ENCODE peak calls at places on chromosomes 11 and 22, in five cellular contexts. D is progenitor cell of endocrine pancreas; B is Daoy; W is foreskin fibroblast; C is stimulated activated CD4-positive, alpha-beta T cell treated with anti-CD3 and anti-CD28 coated beads, TNF-alpha, amount 100 ng/mL, for 48 hours. L is an unnamed sample.

GRCh38 chr22:29351891-29352290 is 36.4 kb upstream of the RASL10A start:
- DNase-seq in W (no peak), D (no peak), B (no peak), C (no peak), L (peak)

GRCh38 chr22:30325065-30325720 is 1.5 kb downstream of the TBC1D10A start:
- DNase-seq in B (peak), D (no peak), C (no peak), W (peak), L (no peak)

GRCh38 chr11:94661444-94661843 is 94.3 kb downstream of the PIWIL4 start:
- DNase-seq in W (no peak), C (no peak), B (no peak), D (no peak), L (no peak)

GRCh38 chr22:26777402-26777801 is 120.0 kb downstream of the MIAT start:
- DNase-seq in B (no peak), D (no peak), W (no peak), C (no peak), L (no peak)

GRCh38 chr11:71206186-71206585 is 46.2 kb downstream of the SHANK2 start:
- DNase-seq in W (peak), D (no peak), C (no peak), B (no peak), L (peak)

GRCh38 chr22:28019881-28020861 is 101.1 kb upstream of the PITPNB start:
- DNase-seq in D (peak), W (peak), B (peak), C (peak), L (peak)

GRCh38 chr22:42769574-42770447 is 49.1 kb upstream of the A4GALT start:
- DNase-seq in D (no peak), B (peak), W (peak), C (no peak), L (peak)

GRCh38 chr11:19579957-19580356 is 132.7 kb upstream of the NAV2 start:
- DNase-seq in D (no peak), C (no peak), W (no peak), B (no peak), L (no peak)

GRCh38 chr11:46264030-46264429 is 13.4 kb upstream of the CREB3L1 start:
- DNase-seq in D (no peak), C (no peak), B (no peak), W (no peak), L (peak)

GRCh38 chr11:41113160-41113559 is 346.3 kb downstream of the LRRC4C start:
- DNase-seq in W (no peak), B (no peak), D (no peak), C (no peak), L (no peak)

GRCh38 chr11:70210516-70210915 is 7.4 kb downstream of the FADD start:
- DNase-seq in D (no peak), B (no peak), W (no peak), C (no peak), L (peak)

GRCh38 chr11:74749127-74749964 is 697 bp downstream of the RNF169 start:
- DNase-seq in C (no peak), W (peak), B (peak), D (peak), L (peak)

GRCh38 chr11:65821107-65821506 is 12.7 kb upstream of the SNX32 start:
- DNase-seq in D (no peak), C (no peak), B (no peak), W (no peak), L (no peak)

GRCh38 chr11:82216927-82217570 is 516.6 kb downstream of the FAM181B start:
- DNase-seq in C (no peak), B (no peak), D (no peak), W (no peak), L (no peak)

GRCh38 chr22:37549704-37550059 is 10.6 kb upstream of the CDC42EP1 start:
- DNase-seq in D (no peak), C (no peak), B (no peak), W (peak), L (no peak)

GRCh38 chr22:37015587-37015878 is 3.7 kb downstream of the TST start:
- DNase-seq in W (no peak), B (no peak), D (no peak), C (no peak), L (no peak)

GRCh38 chr11:116282481-116282880 is 490.3 kb downstream of the BUD13 start:
- DNase-seq in B (no peak), C (no peak), W (no peak), D (no peak), L (no peak)

GRCh38 chr22:48093981-48094380 is 1331.5 kb downstream of the TBC1D22A start:
- DNase-seq in W (no peak), D (no peak), B (no peak), C (no peak), L (no peak)

GRCh38 chr11:28346209-28346608 is 238.0 kb downstream of the METTL15 start:
- DNase-seq in B (no peak), C (no peak), D (no peak), W (no peak), L (no peak)

GRCh38 chr11:33942954-33943353 is 51.1 kb upstream of the LMO2 start:
- DNase-seq in D (no peak), B (peak), C (no peak), W (peak), L (no peak)

GRCh38 chr11:64653388-64653973 is 62.5 kb downstream of the SLC22A12 start:
- DNase-seq in W (no peak), B (no peak), C (no peak), D (no peak), L (no peak)

GRCh38 chr22:19641254-19641982 is 72.9 kb upstream of the SEPTIN5 start:
- DNase-seq in C (no peak), D (peak), W (no peak), B (peak), L (no peak)

GRCh38 chr22:48827904-48828555 is 999.6 kb downstream of the BRD1 start:
- DNase-seq in B (no peak), W (no peak), C (no peak), D (no peak), L (peak)

GRCh38 chr11:44930588-44931302 is 19.9 kb downstream of the TP53I11 start:
- DNase-seq in W (no peak), B (peak), D (no peak), C (no peak), L (no peak)

GRCh38 chr11:46250071-46251052 is 27.1 kb upstream of the CREB3L1 start:
- DNase-seq in W (no peak), C (no peak), B (no peak), D (no peak), L (no peak)

GRCh38 chr11:61065955-61066638 is 36.2 kb upstream of the CD5 start:
- DNase-seq in C (peak), D (no peak), B (no peak), W (no peak), L (no peak)

GRCh38 chr11:15199693-15200092 is 85.0 kb downstream of the INSC start:
- DNase-seq in D (no peak), W (no peak), B (peak), C (no peak), L (no peak)